ENCODE peak calls at places on chromosome 18, in eight cellular contexts. H, I, G, A, S, Z, C and Q are unnamed samples. For H3K27me3, the result is how much of the 10 kb centered on the place peaks cover.

GRCh38 chr18:6624729-6625308 is 104.7 kb upstream of the ARHGAP28 start:
- DNase-seq in S (no peak), I (no peak), G (no peak), Z (no peak), H (no peak), A (no peak), C (no peak), Q (no peak)

GRCh38 chr18:46419391-46420141 is 237.5 kb downstream of the LOXHD1 start:
- DNase-seq in I (no peak), C (no peak), Z (no peak), A (no peak), S (no peak), G (peak), H (peak), Q (no peak)

GRCh38 chr18:7946724-7947377 is 379.7 kb downstream of the PTPRM start:
- DNase-seq in Z (peak), I (peak), G (peak), S (no peak), H (peak), A (peak), C (no peak), Q (no peak)

GRCh38 chr18:39453356-39453755 is 1887.8 kb upstream of the CELF4 start:
- DNase-seq in S (no peak), A (no peak), Z (no peak), H (no peak), I (no peak), C (no peak), G (no peak), Q (no peak)

GRCh38 chr18:24400587-24400986 is 3.0 kb upstream of the OSBPL1A start:
- DNase-seq in H (no peak), A (no peak), Z (no peak), C (no peak), S (no peak), G (no peak), I (no peak), Q (no peak)

GRCh38 chr18:74836296-74837139 is 238.8 kb downstream of the ZNF407 start:
- DNase-seq in A (no peak), C (no peak), S (no peak), Z (no peak), G (peak), I (peak), H (no peak), Q (no peak)

GRCh38 chr18:30376515-30376914 is 666.0 kb downstream of the DSC3 start:
- DNase-seq in G (peak), S (no peak), H (no peak), C (peak), Z (no peak), A (no peak), I (no peak), Q (no peak)

GRCh38 chr18:55786651-55787272 is 198.8 kb upstream of the TCF4 start:
- DNase-seq in I (no peak), A (no peak), C (peak), Z (no peak), G (no peak), S (no peak), H (no peak), Q (no peak)

GRCh38 chr18:30766053-30766452 is 276.5 kb downstream of the DSC3 start:
- DNase-seq in G (no peak), C (no peak), A (no peak), I (no peak), Z (no peak), S (no peak), H (no peak), Q (no peak)

GRCh38 chr18:57062841-57063240 is 84.0 kb upstream of the BOD1L2 start:
- DNase-seq in G (no peak), A (no peak), H (no peak), C (no peak), I (no peak), Z (no peak), S (no peak), Q (no peak)

GRCh38 chr18:27844416-27844792 is 332.5 kb downstream of the CDH2 start:
- DNase-seq in H (no peak), S (no peak), G (no peak), Z (no peak), A (no peak), C (no peak), I (no peak), Q (no peak)

GRCh38 chr18:25360301-25360899 is 8.4 kb upstream of the ZNF521 start:
- DNase-seq in Z (no peak), I (no peak), G (no peak), S (no peak), C (no peak), A (no peak), H (no peak), Q (no peak)

GRCh38 chr18:3060667-3061580 is 48.0 kb upstream of the LPIN2 start:
- DNase-seq in S (no peak), Z (peak), C (no peak), A (no peak), I (peak), H (peak), G (no peak), Q (no peak)

DNA sequence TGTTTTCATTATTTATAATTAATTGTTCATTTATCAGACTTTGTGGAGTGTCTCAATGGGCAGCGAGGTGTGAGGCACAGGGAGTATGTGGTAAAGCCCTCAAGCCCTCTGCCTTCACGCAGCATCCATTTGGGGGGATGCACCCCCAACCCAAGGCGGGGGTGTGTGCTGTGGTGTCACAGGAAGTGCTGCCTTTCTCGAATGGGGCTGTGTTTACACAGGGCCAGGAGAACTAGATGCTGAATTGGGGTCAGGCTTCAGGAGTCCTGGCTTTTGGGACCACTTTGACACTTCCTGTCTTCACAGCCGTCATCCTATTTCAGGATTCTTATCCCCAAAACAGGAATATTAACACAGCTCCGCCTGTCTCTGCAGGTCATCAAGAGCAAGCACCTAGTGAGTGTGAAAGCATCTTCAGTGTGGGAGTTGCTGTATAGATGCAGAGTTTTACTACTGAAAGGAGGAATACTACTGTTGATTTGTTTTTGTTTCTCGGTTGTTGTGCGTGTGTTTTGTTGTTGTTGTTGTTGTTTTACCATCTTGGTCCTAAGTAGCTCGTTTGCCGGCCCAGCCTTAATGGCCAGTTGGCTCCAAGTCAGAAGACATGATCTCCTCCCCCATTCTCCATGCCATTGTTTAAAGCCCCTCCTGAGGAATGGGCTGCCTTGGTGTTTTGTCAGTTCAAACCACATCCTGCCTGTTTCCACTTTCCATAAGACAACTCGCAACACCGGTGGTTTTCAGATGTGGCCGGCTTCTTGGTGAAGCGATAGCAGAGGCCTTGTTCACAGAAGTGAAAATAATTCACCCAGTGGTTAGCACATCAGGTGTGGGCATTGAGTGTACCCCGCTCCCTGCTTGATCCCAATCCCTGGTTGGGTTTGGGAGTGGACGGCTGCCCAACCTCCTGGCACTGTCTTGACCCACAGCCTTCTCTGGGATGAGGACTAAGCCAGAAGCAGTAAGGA is 221.3 kb downstream of the BCL2 start:
- DNase-seq in Z (no peak), C (no peak), G (no peak), A (no peak), H (peak), S (no peak), I (no peak), Q (no peak)
- H3K27me3 ChIP-seq in Z (under half), C (under half), G (under half), A (under half), H (under half), S (under half), I (under half), Q (under half)

GRCh38 chr18:111292-112014 is 46.9 kb upstream of the USP14 start:
- DNase-seq in G (peak), H (peak), I (peak), Z (peak), S (peak), C (peak), A (peak), Q (peak)
- H3K27ac ChIP-seq in G (no peak), H (no peak), I (no peak), Z (peak), S (peak), C (peak), A (peak), Q (peak)

GRCh38 chr18:12890500-12890899 is 6.5 kb upstream of the PTPN2 start:
- DNase-seq in S (no peak), H (no peak), I (no peak), Z (no peak), A (no peak), C (peak), G (peak), Q (no peak)
- TF ChIP-seq CTCF in S (no peak), H (no peak), I (no peak), Z (no peak), A (no peak), C (peak), G (peak), Q (no peak)

GRCh38 chr18:77340815-77341214 is 91.2 kb downstream of the GALR1 start:
- DNase-seq in S (no peak), Z (no peak), G (no peak), H (no peak), I (no peak), C (no peak), A (no peak), Q (no peak)
- H3K27me3 ChIP-seq in S (under half), Z (under half), G (under half), H (under half), I (under half), C (under half), A (under half), Q (under half)

DNA sequence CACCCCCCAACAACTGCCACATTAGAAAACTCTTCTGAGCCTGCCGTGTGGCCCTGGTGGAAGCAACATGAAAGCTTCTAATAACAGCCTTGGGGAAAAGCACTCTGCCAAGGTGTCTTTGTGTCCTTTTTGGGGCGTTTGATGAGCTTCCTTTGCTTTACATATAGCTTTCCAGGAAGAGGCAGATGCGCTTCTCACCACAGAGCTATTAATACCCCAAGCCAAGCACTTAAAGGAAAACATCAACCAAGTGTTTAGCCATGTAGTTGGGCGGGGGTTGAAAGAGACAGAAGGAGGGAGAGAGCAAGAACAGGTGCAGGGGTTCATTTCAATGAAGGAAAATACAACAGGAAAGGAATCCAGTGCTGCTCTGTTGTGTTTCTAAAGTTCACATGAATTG is 176.1 kb downstream of the VAPA start:
- DNase-seq in H (no peak), G (no peak), A (no peak), C (no peak), I (no peak), S (no peak), Z (no peak), Q (no peak)
- H3K27ac ChIP-seq in H (no peak), G (no peak), A (no peak), C (no peak), I (no peak), S (no peak), Z (no peak), Q (no peak)

DNA sequence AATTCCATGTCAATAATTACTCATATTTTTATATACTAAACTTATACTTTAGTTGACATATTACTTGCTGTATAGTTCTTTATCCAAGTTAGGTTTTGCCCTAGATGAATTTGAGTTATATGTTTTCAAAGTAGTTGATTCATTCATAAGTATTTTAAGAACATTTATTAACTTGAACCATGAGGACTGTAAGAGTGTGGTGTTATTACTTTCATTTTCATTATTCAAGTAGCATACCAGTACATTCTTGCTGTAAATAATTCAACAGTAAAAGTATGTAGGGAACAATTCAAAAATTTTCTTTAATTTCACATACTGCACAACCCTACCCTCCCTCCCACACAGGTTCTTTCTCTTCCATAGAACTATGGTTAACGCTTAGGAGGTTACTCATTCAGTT is 75.4 kb downstream of the ANKRD12 start:
- DNase-seq in I (no peak), G (no peak), S (no peak), Z (no peak), C (no peak), H (no peak), A (no peak), Q (no peak)
- TF ChIP-seq CTCF in I (no peak), G (no peak), S (no peak), Z (no peak), C (no peak), H (no peak), A (no peak), Q (no peak)

GRCh38 chr18:59570101-59570875 is 126.9 kb downstream of the CCBE1 start:
- DNase-seq in A (no peak), C (no peak), Z (no peak), H (no peak), G (no peak), S (no peak), I (no peak), Q (no peak)
- H3K27me3 ChIP-seq in A (under half), C (under half), Z (under half), H (under half), G (under half), S (under half), I (under half), Q (under half)